ENCODE peak calls at places on chromosomes 4 and X, in nine cellular contexts. One of them, this sample, is unnamed.

GRCh38 chr4:62814510-62815047 is 1594.7 kb downstream of the TECRL start:
- DNase-seq in PC-3: no peak
- DNase-seq in sciatic nerve: no peak
- DNase-seq in stimulated activated CD4-positive, alpha-beta T cell treated with anti-CD3 and anti-CD28 coated beads, Interleukin-15, amount 100 ng/mL, for 1 hour: no peak
- DNase-seq in cardiac muscle cell: peak; percentile 6
- DNase-seq in nephron progenitor cell: no peak
- DNase-seq in COR-L47: no peak
- DNase-seq in GM13976: no peak
- DNase-seq in dorsolateral prefrontal cortex: no peak
- DNase-seq in this sample: no peak

GRCh38 chr4:153560918-153561317 is 94.8 kb downstream of the TMEM131L start:
- DNase-seq in PC-3: no peak
- DNase-seq in sciatic nerve: no peak
- DNase-seq in stimulated activated CD4-positive, alpha-beta T cell treated with anti-CD3 and anti-CD28 coated beads, Interleukin-15, amount 100 ng/mL, for 1 hour: no peak
- DNase-seq in cardiac muscle cell: no peak
- DNase-seq in nephron progenitor cell: no peak
- DNase-seq in COR-L47: no peak
- DNase-seq in GM13976: no peak
- DNase-seq in dorsolateral prefrontal cortex: no peak
- DNase-seq in this sample: no peak

GRCh38 chr4:103002551-103002950 is 17.0 kb downstream of the SLC9B1 start:
- DNase-seq in PC-3: peak; percentile 6
- DNase-seq in sciatic nerve: no peak
- DNase-seq in stimulated activated CD4-positive, alpha-beta T cell treated with anti-CD3 and anti-CD28 coated beads, Interleukin-15, amount 100 ng/mL, for 1 hour: no peak
- DNase-seq in cardiac muscle cell: peak; percentile 57
- DNase-seq in nephron progenitor cell: no peak
- DNase-seq in COR-L47: no peak
- DNase-seq in GM13976: no peak
- DNase-seq in dorsolateral prefrontal cortex: no peak
- DNase-seq in this sample: no peak

GRCh38 chr4:53908661-53909078 is 155.7 kb downstream of the CHIC2 start:
- DNase-seq in PC-3: peak; percentile 95
- DNase-seq in sciatic nerve: no peak
- DNase-seq in stimulated activated CD4-positive, alpha-beta T cell treated with anti-CD3 and anti-CD28 coated beads, Interleukin-15, amount 100 ng/mL, for 1 hour: no peak
- DNase-seq in cardiac muscle cell: peak; percentile 85
- DNase-seq in nephron progenitor cell: peak; percentile 16
- DNase-seq in COR-L47: peak; percentile 55
- DNase-seq in GM13976: peak; percentile 32
- DNase-seq in dorsolateral prefrontal cortex: no peak
- DNase-seq in this sample: no peak

GRCh38 chr4:71189471-71189870 is 149.3 kb upstream of the SLC4A4 start:
- DNase-seq in PC-3: peak; percentile 79
- DNase-seq in sciatic nerve: no peak
- DNase-seq in stimulated activated CD4-positive, alpha-beta T cell treated with anti-CD3 and anti-CD28 coated beads, Interleukin-15, amount 100 ng/mL, for 1 hour: no peak
- DNase-seq in cardiac muscle cell: no peak
- DNase-seq in nephron progenitor cell: no peak
- DNase-seq in COR-L47: no peak
- DNase-seq in GM13976: no peak
- DNase-seq in dorsolateral prefrontal cortex: no peak
- DNase-seq in this sample: no peak

GRCh38 chr4:185167205-185167604 is 24.1 kb downstream of the SLC25A4 start:
- DNase-seq in PC-3: no peak
- DNase-seq in sciatic nerve: no peak
- DNase-seq in stimulated activated CD4-positive, alpha-beta T cell treated with anti-CD3 and anti-CD28 coated beads, Interleukin-15, amount 100 ng/mL, for 1 hour: no peak
- DNase-seq in cardiac muscle cell: no peak
- DNase-seq in nephron progenitor cell: no peak
- DNase-seq in COR-L47: no peak
- DNase-seq in GM13976: no peak
- DNase-seq in dorsolateral prefrontal cortex: no peak
- DNase-seq in this sample: no peak

GRCh38 chrX:51737062-51737461 is 6.2 kb upstream of the GSPT2 start:
- DNase-seq in PC-3: no peak
- DNase-seq in sciatic nerve: no peak
- DNase-seq in stimulated activated CD4-positive, alpha-beta T cell treated with anti-CD3 and anti-CD28 coated beads, Interleukin-15, amount 100 ng/mL, for 1 hour: no peak
- DNase-seq in cardiac muscle cell: no peak
- DNase-seq in nephron progenitor cell: no peak
- DNase-seq in COR-L47: no peak
- DNase-seq in GM13976: no peak
- DNase-seq in dorsolateral prefrontal cortex: no peak
- DNase-seq in this sample: no peak

GRCh38 chr4:85475631-85476233 is 782 bp downstream of the ARHGAP24 start:
- DNase-seq in PC-3: no peak
- DNase-seq in sciatic nerve: no peak
- DNase-seq in stimulated activated CD4-positive, alpha-beta T cell treated with anti-CD3 and anti-CD28 coated beads, Interleukin-15, amount 100 ng/mL, for 1 hour: no peak
- DNase-seq in cardiac muscle cell: peak; percentile 63
- DNase-seq in nephron progenitor cell: peak; percentile 69
- DNase-seq in COR-L47: no peak
- DNase-seq in GM13976: no peak
- DNase-seq in dorsolateral prefrontal cortex: no peak
- DNase-seq in this sample: no peak

GRCh38 chr4:79652232-79652631 is 244.2 kb upstream of the GK2 start:
- DNase-seq in PC-3: peak; percentile 77
- DNase-seq in sciatic nerve: no peak
- DNase-seq in stimulated activated CD4-positive, alpha-beta T cell treated with anti-CD3 and anti-CD28 coated beads, Interleukin-15, amount 100 ng/mL, for 1 hour: no peak
- DNase-seq in cardiac muscle cell: no peak
- DNase-seq in nephron progenitor cell: no peak
- DNase-seq in COR-L47: no peak
- DNase-seq in GM13976: no peak
- DNase-seq in dorsolateral prefrontal cortex: no peak
- DNase-seq in this sample: no peak

GRCh38 chr4:4585012-4585670 is 43.3 kb upstream of the STX18 start:
- DNase-seq in PC-3: no peak
- DNase-seq in sciatic nerve: no peak
- DNase-seq in stimulated activated CD4-positive, alpha-beta T cell treated with anti-CD3 and anti-CD28 coated beads, Interleukin-15, amount 100 ng/mL, for 1 hour: no peak
- DNase-seq in cardiac muscle cell: no peak
- DNase-seq in nephron progenitor cell: no peak
- DNase-seq in COR-L47: no peak
- DNase-seq in GM13976: no peak
- DNase-seq in dorsolateral prefrontal cortex: no peak
- DNase-seq in this sample: no peak

GRCh38 chrX:150513564-150513963 is 54.9 kb upstream of the MTM1 start:
- DNase-seq in PC-3: no peak
- DNase-seq in sciatic nerve: no peak
- DNase-seq in stimulated activated CD4-positive, alpha-beta T cell treated with anti-CD3 and anti-CD28 coated beads, Interleukin-15, amount 100 ng/mL, for 1 hour: no peak
- DNase-seq in cardiac muscle cell: no peak
- DNase-seq in nephron progenitor cell: no peak
- DNase-seq in COR-L47: no peak
- DNase-seq in GM13976: no peak
- DNase-seq in dorsolateral prefrontal cortex: no peak
- DNase-seq in this sample: no peak

GRCh38 chrX:1242901-1243402 is 25.7 kb upstream of the CSF2RA start:
- DNase-seq in PC-3: peak; percentile 39
- DNase-seq in sciatic nerve: no peak
- DNase-seq in stimulated activated CD4-positive, alpha-beta T cell treated with anti-CD3 and anti-CD28 coated beads, Interleukin-15, amount 100 ng/mL, for 1 hour: no peak
- DNase-seq in cardiac muscle cell: no peak
- DNase-seq in nephron progenitor cell: no peak
- DNase-seq in COR-L47: no peak
- DNase-seq in GM13976: peak; percentile 54
- DNase-seq in dorsolateral prefrontal cortex: no peak
- DNase-seq in this sample: no peak

GRCh38 chr4:188417181-188417580 is 277.9 kb downstream of the TRIML1 start:
- DNase-seq in PC-3: peak; percentile 8
- DNase-seq in sciatic nerve: no peak
- DNase-seq in stimulated activated CD4-positive, alpha-beta T cell treated with anti-CD3 and anti-CD28 coated beads, Interleukin-15, amount 100 ng/mL, for 1 hour: no peak
- DNase-seq in cardiac muscle cell: peak; percentile 57
- DNase-seq in nephron progenitor cell: no peak
- DNase-seq in COR-L47: peak; percentile 33
- DNase-seq in GM13976: no peak
- DNase-seq in dorsolateral prefrontal cortex: no peak
- DNase-seq in this sample: peak; percentile 38

GRCh38 chr4:156169011-156169410 is 215.3 kb upstream of the CTSO start:
- DNase-seq in PC-3: peak; percentile 75
- DNase-seq in sciatic nerve: peak; percentile 40
- DNase-seq in stimulated activated CD4-positive, alpha-beta T cell treated with anti-CD3 and anti-CD28 coated beads, Interleukin-15, amount 100 ng/mL, for 1 hour: no peak
- DNase-seq in cardiac muscle cell: peak; percentile 49
- DNase-seq in nephron progenitor cell: peak; percentile 31
- DNase-seq in COR-L47: peak; percentile 71
- DNase-seq in GM13976: peak; percentile 20
- DNase-seq in dorsolateral prefrontal cortex: peak; percentile 47
- DNase-seq in this sample: no peak

GRCh38 chr4:2260336-2261109 is 1.4 kb downstream of the MXD4 start:
- DNase-seq in PC-3: no peak
- DNase-seq in sciatic nerve: peak; percentile 74
- DNase-seq in stimulated activated CD4-positive, alpha-beta T cell treated with anti-CD3 and anti-CD28 coated beads, Interleukin-15, amount 100 ng/mL, for 1 hour: no peak
- DNase-seq in cardiac muscle cell: no peak
- DNase-seq in nephron progenitor cell: no peak
- DNase-seq in COR-L47: no peak
- DNase-seq in GM13976: no peak
- DNase-seq in dorsolateral prefrontal cortex: peak; percentile 44
- DNase-seq in this sample: no peak

GRCh38 chr4:125434136-125434535 is 119.4 kb downstream of the FAT4 start:
- DNase-seq in PC-3: no peak
- DNase-seq in sciatic nerve: no peak
- DNase-seq in stimulated activated CD4-positive, alpha-beta T cell treated with anti-CD3 and anti-CD28 coated beads, Interleukin-15, amount 100 ng/mL, for 1 hour: no peak
- DNase-seq in cardiac muscle cell: no peak
- DNase-seq in nephron progenitor cell: no peak
- DNase-seq in COR-L47: no peak
- DNase-seq in GM13976: no peak
- DNase-seq in dorsolateral prefrontal cortex: no peak
- DNase-seq in this sample: no peak

GRCh38 chrX:51024106-51024696 is 113.7 kb downstream of the BMP15 start:
- DNase-seq in PC-3: no peak
- DNase-seq in sciatic nerve: no peak
- DNase-seq in stimulated activated CD4-positive, alpha-beta T cell treated with anti-CD3 and anti-CD28 coated beads, Interleukin-15, amount 100 ng/mL, for 1 hour: no peak
- DNase-seq in cardiac muscle cell: no peak
- DNase-seq in nephron progenitor cell: no peak
- DNase-seq in COR-L47: no peak
- DNase-seq in GM13976: no peak
- DNase-seq in dorsolateral prefrontal cortex: no peak
- DNase-seq in this sample: no peak

GRCh38 chrX:125826774-125827451 is 339.2 kb downstream of the DCAF12L2 start:
- DNase-seq in PC-3: no peak
- DNase-seq in sciatic nerve: no peak
- DNase-seq in stimulated activated CD4-positive, alpha-beta T cell treated with anti-CD3 and anti-CD28 coated beads, Interleukin-15, amount 100 ng/mL, for 1 hour: no peak
- DNase-seq in cardiac muscle cell: no peak
- DNase-seq in nephron progenitor cell: no peak
- DNase-seq in COR-L47: no peak
- DNase-seq in GM13976: no peak
- DNase-seq in dorsolateral prefrontal cortex: no peak
- DNase-seq in this sample: no peak

GRCh38 chrX:10755477-10756334 is 135.3 kb upstream of the MID1 start:
- DNase-seq in PC-3: no peak
- DNase-seq in sciatic nerve: no peak
- DNase-seq in stimulated activated CD4-positive, alpha-beta T cell treated with anti-CD3 and anti-CD28 coated beads, Interleukin-15, amount 100 ng/mL, for 1 hour: no peak
- DNase-seq in cardiac muscle cell: peak; percentile 80
- DNase-seq in nephron progenitor cell: peak; percentile 31
- DNase-seq in COR-L47: no peak
- DNase-seq in GM13976: no peak
- DNase-seq in dorsolateral prefrontal cortex: no peak
- DNase-seq in this sample: peak; percentile 57

GRCh38 chr4:108030332-108030731 is 40.6 kb downstream of the HADH start:
- DNase-seq in PC-3: peak; percentile 39
- DNase-seq in sciatic nerve: no peak
- DNase-seq in stimulated activated CD4-positive, alpha-beta T cell treated with anti-CD3 and anti-CD28 coated beads, Interleukin-15, amount 100 ng/mL, for 1 hour: peak; percentile 45
- DNase-seq in cardiac muscle cell: peak; percentile 60
- DNase-seq in nephron progenitor cell: peak; percentile 44
- DNase-seq in COR-L47: peak; percentile 34
- DNase-seq in GM13976: peak; percentile 76
- DNase-seq in dorsolateral prefrontal cortex: no peak
- DNase-seq in this sample: no peak

GRCh38 chrX:2497961-2498780 is 2.6 kb downstream of the DHRSX start:
- DNase-seq in PC-3: no peak
- DNase-seq in sciatic nerve: peak; percentile 31
- DNase-seq in stimulated activated CD4-positive, alpha-beta T cell treated with anti-CD3 and anti-CD28 coated beads, Interleukin-15, amount 100 ng/mL, for 1 hour: no peak
- DNase-seq in cardiac muscle cell: peak; percentile 5
- DNase-seq in nephron progenitor cell: no peak
- DNase-seq in COR-L47: no peak
- DNase-seq in GM13976: no peak
- DNase-seq in dorsolateral prefrontal cortex: no peak
- DNase-seq in this sample: no peak

GRCh38 chrX:101417981-101418841 is 10.2 kb downstream of the HNRNPH2 start:
- DNase-seq in PC-3: no peak
- DNase-seq in sciatic nerve: peak; percentile 82
- DNase-seq in stimulated activated CD4-positive, alpha-beta T cell treated with anti-CD3 and anti-CD28 coated beads, Interleukin-15, amount 100 ng/mL, for 1 hour: no peak
- DNase-seq in cardiac muscle cell: peak; percentile 85
- DNase-seq in nephron progenitor cell: peak; percentile 78
- DNase-seq in COR-L47: peak; percentile 4
- DNase-seq in GM13976: peak; percentile 47
- DNase-seq in dorsolateral prefrontal cortex: peak; percentile 52
- DNase-seq in this sample: no peak

GRCh38 chr4:153188966-153189801 is 15.1 kb upstream of the TRIM2 start:
- DNase-seq in PC-3: peak; percentile 10
- DNase-seq in sciatic nerve: no peak
- DNase-seq in stimulated activated CD4-positive, alpha-beta T cell treated with anti-CD3 and anti-CD28 coated beads, Interleukin-15, amount 100 ng/mL, for 1 hour: no peak
- DNase-seq in cardiac muscle cell: no peak
- DNase-seq in nephron progenitor cell: no peak
- DNase-seq in COR-L47: no peak
- DNase-seq in GM13976: no peak
- DNase-seq in dorsolateral prefrontal cortex: no peak
- DNase-seq in this sample: no peak

GRCh38 chr4:182429896-182430295 is 186.7 kb downstream of the TENM3 start:
- DNase-seq in PC-3: no peak
- DNase-seq in sciatic nerve: no peak
- DNase-seq in stimulated activated CD4-positive, alpha-beta T cell treated with anti-CD3 and anti-CD28 coated beads, Interleukin-15, amount 100 ng/mL, for 1 hour: no peak
- DNase-seq in cardiac muscle cell: no peak
- DNase-seq in nephron progenitor cell: no peak
- DNase-seq in COR-L47: no peak
- DNase-seq in GM13976: no peak
- DNase-seq in dorsolateral prefrontal cortex: no peak
- DNase-seq in this sample: no peak

GRCh38 chr4:133775881-133776280 is 425.7 kb downstream of the PABPC4L start:
- DNase-seq in PC-3: peak; percentile 54
- DNase-seq in sciatic nerve: no peak
- DNase-seq in stimulated activated CD4-positive, alpha-beta T cell treated with anti-CD3 and anti-CD28 coated beads, Interleukin-15, amount 100 ng/mL, for 1 hour: no peak
- DNase-seq in cardiac muscle cell: no peak
- DNase-seq in nephron progenitor cell: no peak
- DNase-seq in COR-L47: no peak
- DNase-seq in GM13976: no peak
- DNase-seq in dorsolateral prefrontal cortex: no peak
- DNase-seq in this sample: no peak

GRCh38 chrX:39335447-39336235 is 534.4 kb downstream of the MID1IP1 start:
- DNase-seq in PC-3: no peak
- DNase-seq in sciatic nerve: no peak
- DNase-seq in stimulated activated CD4-positive, alpha-beta T cell treated with anti-CD3 and anti-CD28 coated beads, Interleukin-15, amount 100 ng/mL, for 1 hour: no peak
- DNase-seq in cardiac muscle cell: no peak
- DNase-seq in nephron progenitor cell: no peak
- DNase-seq in COR-L47: peak; percentile 77
- DNase-seq in GM13976: no peak
- DNase-seq in dorsolateral prefrontal cortex: no peak
- DNase-seq in this sample: no peak

GRCh38 chr4:145083891-145084640 is 13.9 kb downstream of the ANAPC10 start:
- DNase-seq in PC-3: no peak
- DNase-seq in sciatic nerve: no peak
- DNase-seq in stimulated activated CD4-positive, alpha-beta T cell treated with anti-CD3 and anti-CD28 coated beads, Interleukin-15, amount 100 ng/mL, for 1 hour: no peak
- DNase-seq in cardiac muscle cell: no peak
- DNase-seq in nephron progenitor cell: no peak
- DNase-seq in COR-L47: no peak
- DNase-seq in GM13976: no peak
- DNase-seq in dorsolateral prefrontal cortex: no peak
- DNase-seq in this sample: no peak

GRCh38 chr4:118270492-118270891 is 82.3 kb downstream of the PRSS12 start:
- DNase-seq in PC-3: peak; percentile 66
- DNase-seq in sciatic nerve: no peak
- DNase-seq in stimulated activated CD4-positive, alpha-beta T cell treated with anti-CD3 and anti-CD28 coated beads, Interleukin-15, amount 100 ng/mL, for 1 hour: no peak
- DNase-seq in cardiac muscle cell: peak; percentile 62
- DNase-seq in nephron progenitor cell: no peak
- DNase-seq in COR-L47: peak; percentile 45
- DNase-seq in GM13976: peak; percentile 40
- DNase-seq in dorsolateral prefrontal cortex: no peak
- DNase-seq in this sample: no peak

GRCh38 chr4:4659871-4660651 is 118.2 kb upstream of the STX18 start:
- DNase-seq in PC-3: peak; percentile 81
- DNase-seq in sciatic nerve: no peak
- DNase-seq in stimulated activated CD4-positive, alpha-beta T cell treated with anti-CD3 and anti-CD28 coated beads, Interleukin-15, amount 100 ng/mL, for 1 hour: no peak
- DNase-seq in cardiac muscle cell: no peak
- DNase-seq in nephron progenitor cell: no peak
- DNase-seq in COR-L47: no peak
- DNase-seq in GM13976: no peak
- DNase-seq in dorsolateral prefrontal cortex: no peak
- DNase-seq in this sample: no peak

GRCh38 chr4:2850966-2851782 is 7.5 kb downstream of the ADD1 start:
- DNase-seq in PC-3: no peak
- DNase-seq in sciatic nerve: no peak
- DNase-seq in stimulated activated CD4-positive, alpha-beta T cell treated with anti-CD3 and anti-CD28 coated beads, Interleukin-15, amount 100 ng/mL, for 1 hour: no peak
- DNase-seq in cardiac muscle cell: no peak
- DNase-seq in nephron progenitor cell: no peak
- DNase-seq in COR-L47: no peak
- DNase-seq in GM13976: no peak
- DNase-seq in dorsolateral prefrontal cortex: no peak
- DNase-seq in this sample: no peak

GRCh38 chr4:17811078-17811603 is 362 bp downstream of the NCAPG start:
- DNase-seq in PC-3: no peak
- DNase-seq in sciatic nerve: peak; percentile 64
- DNase-seq in stimulated activated CD4-positive, alpha-beta T cell treated with anti-CD3 and anti-CD28 coated beads, Interleukin-15, amount 100 ng/mL, for 1 hour: no peak
- DNase-seq in cardiac muscle cell: no peak
- DNase-seq in nephron progenitor cell: no peak
- DNase-seq in COR-L47: peak; percentile 39
- DNase-seq in GM13976: no peak
- DNase-seq in dorsolateral prefrontal cortex: no peak
- DNase-seq in this sample: no peak

This sample was measured in iPS DF 19.7.